ENCODE peak calls at places on chromosomes 11 and 22, in four cellular contexts. B, D, I and N are unnamed samples.

GRCh38 chr11:66859686-66860448 is 3.0 kb downstream of the LRFN4 start:
- DNase-seq in B (no peak), D (peak; percentile 17), I (no peak), N (no peak)

GRCh38 chr11:47216141-47216798 is 1.5 kb downstream of the DDB2 start:
- DNase-seq in D (no peak), B (peak; percentile 85), I (peak; percentile 81), N (no peak)

GRCh38 chr22:29353286-29353685 is 35.1 kb downstream of the AP1B1 start:
- DNase-seq in I (no peak), D (no peak), B (no peak), N (no peak)

GRCh38 chr11:57071829-57072228 is 83.1 kb downstream of the OR5AK2 start:
- DNase-seq in I (no peak), B (peak; percentile 57), D (no peak), N (no peak)

GRCh38 chr11:3815882-3816281 is 7.5 kb downstream of the PGAP2 start:
- DNase-seq in B (no peak), I (no peak), D (no peak), N (no peak)

GRCh38 chr22:24053481-24054226 is 42.5 kb downstream of the CABIN1 start:
- DNase-seq in D (no peak), B (no peak), I (no peak), N (no peak)

GRCh38 chr22:42484506-42484905 is 35.1 kb downstream of the RRP7A start:
- DNase-seq in D (no peak), I (no peak), B (no peak), N (no peak)

GRCh38 chr22:33922268-33922667 is 2.0 kb upstream of the LARGE1 start:
- DNase-seq in I (peak; percentile 21), B (no peak), D (peak; percentile 46), N (no peak)

GRCh38 chr11:91489989-91490388 is 734.6 kb upstream of the FAT3 start:
- DNase-seq in I (no peak), D (no peak), B (no peak), N (no peak)

GRCh38 chr11:43789700-43790443 is 90.8 kb upstream of the ALKBH3 start:
- DNase-seq in B (peak; percentile 72), D (no peak), I (peak; percentile 28), N (no peak)

GRCh38 chr11:870127-870413 is 27.4 kb downstream of the TSPAN4 start:
- DNase-seq in B (no peak), I (no peak), D (no peak), N (no peak)

GRCh38 chr22:50701076-50701419 is 28.4 kb downstream of the SHANK3 start:
- DNase-seq in D (peak; percentile 33), I (no peak), B (no peak), N (no peak)

GRCh38 chr11:21933095-21933494 is 259.8 kb upstream of the ANO5 start:
- DNase-seq in D (no peak), B (no peak), I (no peak), N (no peak)